ENCODE peak calls at places on chromosomes 5 and 9, in seven cellular contexts. N is GM10248, X is endothelial cell, L is ovary, Y is left lung, V is MM.1S, W is fibroblast of pulmonary artery. A is an unnamed sample.

GRCh38 chr9:27625751-27626628 is 52.7 kb upstream of the C9orf72 start:
- DNase-seq in V (no peak), L (no peak), X (no peak), N (no peak), Y (no peak), W (no peak), A (no peak)

GRCh38 chr5:146731909-146732659 is 146.5 kb downstream of the PPP2R2B start:
- DNase-seq in N (no peak), X (no peak), W (peak), V (no peak), Y (no peak), L (no peak), A (peak)

GRCh38 chr5:89988129-89988528 is 421.4 kb downstream of the CETN3 start:
- DNase-seq in Y (no peak), L (no peak), W (peak), N (no peak), X (no peak), V (no peak), A (no peak)

GRCh38 chr9:83707518-83707767 is 315 bp downstream of the UBQLN1 start:
- DNase-seq in L (no peak), Y (no peak), V (no peak), X (no peak), N (no peak), W (no peak), A (peak)

GRCh38 chr9:126301196-126301595 is 25.4 kb upstream of the MVB12B start:
- DNase-seq in N (no peak), L (no peak), V (no peak), W (no peak), Y (no peak), X (no peak), A (no peak)

GRCh38 chr5:34915856-34916192 is 313 bp downstream of the BRIX1 start:
- DNase-seq in Y (no peak), N (no peak), L (no peak), W (no peak), X (no peak), V (no peak), A (no peak)

GRCh38 chr5:67425514-67425913 is 228.9 kb upstream of the CD180 start:
- DNase-seq in V (no peak), X (no peak), L (no peak), W (no peak), Y (no peak), N (no peak), A (no peak)

GRCh38 chr9:35518981-35519679 is 29.2 kb downstream of the RUSC2 start:
- DNase-seq in W (peak), L (no peak), Y (no peak), V (no peak), N (no peak), X (no peak), A (no peak)

GRCh38 chr5:11520241-11520929 is 383.9 kb downstream of the CTNND2 start:
- DNase-seq in L (no peak), V (no peak), N (no peak), X (no peak), W (no peak), Y (no peak), A (no peak)

GRCh38 chr5:173204185-173204979 is 30.6 kb downstream of the NKX2-5 start:
- DNase-seq in Y (no peak), X (no peak), V (peak), N (no peak), L (no peak), W (peak), A (no peak)

GRCh38 chr5:33631139-33631538 is 190.4 kb downstream of the TARS1 start:
- DNase-seq in X (no peak), N (no peak), W (no peak), L (no peak), V (no peak), Y (no peak), A (no peak)

GRCh38 chr9:125428060-125428481 is 166.4 kb downstream of the GAPVD1 start:
- DNase-seq in V (peak), X (no peak), Y (no peak), N (peak), L (no peak), W (peak), A (no peak)

GRCh38 chr5:10663531-10664183 is 97.4 kb downstream of the DAP start:
- DNase-seq in V (no peak), Y (no peak), W (peak), N (no peak), X (no peak), L (no peak), A (peak)

GRCh38 chr5:343461-344401 is 22.2 kb downstream of the AHRR start:
- DNase-seq in Y (no peak), N (peak), V (peak), W (peak), L (peak), X (peak), A (peak)

GRCh38 chr9:71986860-71987259 is 73.6 kb downstream of the C9orf57 start:
- DNase-seq in L (no peak), X (no peak), V (no peak), N (no peak), Y (no peak), W (no peak), A (no peak)

GRCh38 chr9:71987471-71988371 is 72.7 kb downstream of the C9orf57 start:
- DNase-seq in L (no peak), W (peak), Y (no peak), X (no peak), V (no peak), N (no peak), A (no peak)

GRCh38 chr9:71984388-71985069 is 73.1 kb downstream of the C9orf85 start:
- DNase-seq in Y (peak), X (no peak), W (peak), L (no peak), N (no peak), V (no peak), A (peak)

GRCh38 chr9:71981944-71982343 is 70.5 kb downstream of the C9orf85 start:
- DNase-seq in V (no peak), X (no peak), W (no peak), L (no peak), Y (no peak), N (no peak), A (no peak)

DNA sequence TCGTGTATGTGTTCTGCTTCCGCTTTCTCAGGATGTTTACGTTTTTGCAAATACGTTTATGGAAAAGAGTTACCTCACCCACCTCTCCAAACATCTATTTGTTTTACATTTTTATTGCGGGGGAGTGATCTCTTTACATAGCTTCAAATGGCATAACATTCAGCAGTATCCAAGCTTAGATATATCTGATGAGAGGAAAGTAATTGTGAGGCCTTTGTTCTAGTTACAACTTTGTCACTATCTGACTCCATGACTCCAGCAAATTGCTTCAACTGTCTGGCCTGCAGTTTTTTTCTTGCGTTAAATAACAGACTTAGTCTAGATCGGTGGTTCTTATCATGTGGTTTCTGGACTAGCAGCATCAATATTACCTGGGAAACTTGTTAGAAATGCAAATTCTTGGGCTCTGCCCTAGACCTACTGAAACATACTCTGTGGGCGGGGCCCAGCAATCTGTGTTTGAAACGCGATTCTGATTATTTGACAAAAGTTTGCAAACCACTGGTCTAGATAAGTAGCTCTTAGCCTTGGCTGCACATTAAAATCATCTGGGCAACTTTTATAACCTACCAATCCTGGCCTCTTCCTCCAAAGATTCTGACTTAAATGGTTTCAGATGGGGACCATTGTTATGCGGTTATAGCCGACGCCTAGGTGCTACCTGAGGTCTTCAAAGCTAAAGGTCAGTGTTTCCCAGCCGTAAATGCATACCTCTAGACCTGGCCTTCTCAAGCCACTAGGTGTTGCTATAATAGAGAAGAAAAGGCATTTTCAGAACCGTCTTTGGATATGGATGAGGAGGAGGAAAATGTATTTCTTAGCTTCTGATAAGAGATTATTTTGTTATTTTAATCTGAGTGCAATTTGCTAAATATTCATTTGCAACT is 73.9 kb downstream of the C9orf85 start:
- DNase-seq in W (no peak), V (no peak), L (no peak), N (no peak), X (no peak), Y (no peak), A (no peak)
- TF ChIP-seq CTCF in W (no peak), V (no peak), L (no peak), N (no peak), X (no peak), Y (no peak), A (no peak)

DNA sequence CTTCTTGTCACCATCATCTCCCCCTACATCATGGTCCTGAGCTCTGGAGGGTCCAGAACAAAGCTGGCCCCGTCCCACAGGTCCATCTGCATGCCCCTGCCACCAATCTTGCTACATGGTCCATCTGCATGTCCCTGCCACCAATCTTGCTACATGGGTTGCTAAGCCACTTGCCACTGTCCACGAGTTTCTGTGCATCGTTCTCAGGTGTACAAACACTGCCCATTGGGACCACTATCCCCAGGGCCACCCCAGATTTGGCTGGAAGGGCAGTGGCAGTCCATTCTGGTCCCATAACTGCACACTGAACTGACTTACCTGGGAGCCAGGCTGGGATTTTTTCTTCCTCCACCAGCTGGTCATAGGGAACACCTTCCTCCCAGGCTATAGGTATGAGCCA is 8.0 kb upstream of the LAMC3 start:
- DNase-seq in N (no peak), Y (no peak), L (no peak), W (no peak), X (no peak), V (no peak), A (no peak)
- TF ChIP-seq CTCF in N (no peak), Y (no peak), L (no peak), W (no peak), X (no peak), V (no peak), A (no peak)

GRCh38 chr5:2410451-2410850 is 341.0 kb downstream of the IRX2 start:
- DNase-seq in V (no peak), L (no peak), Y (no peak), X (no peak), N (no peak), W (no peak), A (no peak)

GRCh38 chr5:2417301-2417700 is 334.2 kb downstream of the IRX2 start:
- DNase-seq in L (no peak), N (no peak), V (no peak), W (no peak), X (no peak), Y (no peak), A (no peak)

GRCh38 chr5:2415678-2416077 is 335.8 kb downstream of the IRX2 start:
- DNase-seq in V (no peak), L (no peak), N (no peak), W (no peak), Y (no peak), X (no peak), A (no peak)
- TF ChIP-seq CTCF in V (no peak), L (no peak), N (no peak), W (no peak), Y (no peak), X (no peak), A (no peak)

GRCh38 chr5:73615947-73616346 is 10.0 kb upstream of the ARHGEF28 start:
- DNase-seq in W (no peak), Y (no peak), N (no peak), X (no peak), L (no peak), V (no peak), A (no peak)
- TF ChIP-seq CTCF in W (no peak), Y (no peak), N (no peak), X (no peak), L (no peak), V (no peak), A (no peak)

GRCh38 chr9:136785956-136786355 is 5.2 kb upstream of the TMEM141 start:
- DNase-seq in V (no peak), Y (no peak), L (no peak), X (no peak), N (no peak), W (no peak), A (no peak)

GRCh38 chr9:136786451-136786850 is 4.7 kb upstream of the TMEM141 start:
- DNase-seq in N (no peak), W (no peak), L (no peak), X (no peak), V (no peak), Y (no peak), A (no peak)

GRCh38 chr9:136782452-136782851 is 8.7 kb upstream of the TMEM141 start:
- DNase-seq in N (no peak), W (no peak), L (no peak), V (no peak), X (no peak), Y (no peak), A (no peak)

GRCh38 chr9:136784997-136785361 is 6.2 kb upstream of the TMEM141 start:
- DNase-seq in V (peak), N (no peak), X (no peak), L (no peak), W (no peak), Y (no peak), A (no peak)

GRCh38 chr9:136784249-136784996 is 6.7 kb upstream of the TMEM141 start:
- DNase-seq in L (no peak), X (no peak), V (peak), Y (no peak), W (no peak), N (no peak), A (no peak)
- TF ChIP-seq CTCF in L (peak), X (peak), V (peak), Y (peak), W (peak), N (peak), A (peak)

GRCh38 chr5:76751291-76751690 is 35.4 kb downstream of the F2R start:
- DNase-seq in V (no peak), N (no peak), W (no peak), Y (no peak), X (no peak), L (no peak), A (no peak)

GRCh38 chr5:76744632-76745031 is 28.7 kb downstream of the F2R start:
- DNase-seq in Y (no peak), N (no peak), V (no peak), X (no peak), W (no peak), L (no peak), A (no peak)

GRCh38 chr5:76742586-76742985 is 26.7 kb downstream of the F2R start:
- DNase-seq in W (peak), Y (no peak), N (no peak), X (no peak), L (no peak), V (no peak), A (peak)

GRCh38 chr5:76746677-76747076 is 30.8 kb downstream of the F2R start:
- DNase-seq in W (no peak), N (no peak), X (no peak), L (no peak), Y (no peak), V (no peak), A (no peak)
- TF ChIP-seq CTCF in W (peak), N (no peak), X (no peak), L (no peak), Y (no peak), V (peak), A (no peak)

GRCh38 chr9:136926749-136927148 is 17.8 kb downstream of the FBXW5 start:
- DNase-seq in N (no peak), X (no peak), V (no peak), W (no peak), L (no peak), Y (no peak), A (no peak)

GRCh38 chr9:136926154-136926704 is 18.3 kb downstream of the FBXW5 start:
- DNase-seq in N (no peak), L (no peak), V (no peak), W (no peak), X (no peak), Y (no peak), A (no peak)

GRCh38 chr9:136923881-136924280 is 20.7 kb downstream of the FBXW5 start:
- DNase-seq in L (no peak), X (no peak), W (no peak), N (no peak), V (no peak), Y (no peak), A (no peak)

GRCh38 chr9:136927343-136928261 is 16.9 kb downstream of the FBXW5 start:
- DNase-seq in V (no peak), X (no peak), L (no peak), N (no peak), W (peak), Y (no peak), A (peak)

GRCh38 chr9:136925414-136926153 is 19.0 kb downstream of the FBXW5 start:
- DNase-seq in Y (no peak), L (no peak), W (no peak), N (no peak), V (no peak), X (no peak), A (no peak)
- TF ChIP-seq CTCF in Y (no peak), L (no peak), W (no peak), N (peak), V (no peak), X (no peak), A (no peak)

GRCh38 chr9:19456996-19457693 is 48.3 kb downstream of the ACER2 start:
- DNase-seq in W (peak), X (peak), L (peak), Y (peak), V (no peak), N (peak), A (peak)

GRCh38 chr9:19460258-19460657 is 51.4 kb downstream of the ACER2 start:
- DNase-seq in V (no peak), N (no peak), W (no peak), L (no peak), Y (no peak), X (no peak), A (no peak)

GRCh38 chr9:19461135-19461534 is 52.3 kb downstream of the ACER2 start:
- DNase-seq in X (no peak), Y (no peak), L (no peak), V (no peak), N (no peak), W (no peak), A (no peak)

DNA sequence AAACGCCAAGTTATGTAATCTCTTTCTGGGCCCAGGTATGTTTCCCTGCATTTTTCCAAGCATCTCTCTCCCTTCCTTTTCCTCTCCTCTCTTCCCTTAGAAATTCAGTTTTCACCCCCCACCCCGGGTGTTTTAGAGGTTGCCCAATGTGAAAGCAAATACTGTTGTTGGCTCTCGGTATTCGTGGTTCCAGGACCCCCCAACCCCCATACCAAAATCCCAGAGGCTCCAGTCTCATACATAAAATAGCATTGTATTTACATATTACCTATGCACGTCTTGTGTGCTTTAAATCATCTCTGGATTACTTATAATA is 48.8 kb downstream of the ACER2 start:
- DNase-seq in V (no peak), N (no peak), Y (no peak), X (no peak), W (no peak), L (no peak), A (no peak)
- TF ChIP-seq CTCF in V (no peak), N (no peak), Y (peak), X (no peak), W (no peak), L (no peak), A (no peak)

A was measured in AG09309.